ENCODE peak calls at places on chromosome 10, in seven cellular contexts. One of them, this sample, is unnamed.

GRCh38 chr10:62336404-62336803 is 37.8 kb upstream of the ZNF365 start:
- DNase-seq in GM12865: no peak
- DNase-seq in kidney epithelial cell: no peak
- DNase-seq in CD8-positive, alpha-beta T cell: no peak
- DNase-seq in CD4-positive, alpha-beta memory T cell: no peak
- DNase-seq in hepatocyte: no peak
- DNase-seq in NB4: no peak
- DNase-seq in this sample: no peak

GRCh38 chr10:118698421-118698820 is 56.3 kb downstream of the CACUL1 start:
- DNase-seq in GM12865: peak
- DNase-seq in kidney epithelial cell: peak
- DNase-seq in CD8-positive, alpha-beta T cell: peak
- DNase-seq in CD4-positive, alpha-beta memory T cell: peak
- DNase-seq in hepatocyte: peak
- DNase-seq in NB4: peak
- DNase-seq in this sample: peak

GRCh38 chr10:22713853-22714523 is 390 bp downstream of the PIP4K2A start:
- DNase-seq in GM12865: peak
- DNase-seq in kidney epithelial cell: no peak
- DNase-seq in CD8-positive, alpha-beta T cell: peak
- DNase-seq in CD4-positive, alpha-beta memory T cell: peak
- DNase-seq in hepatocyte: peak
- DNase-seq in NB4: peak
- DNase-seq in this sample: no peak

GRCh38 chr10:45008524-45009161 is 7.9 kb downstream of the ZNF22 start:
- DNase-seq in GM12865: peak
- DNase-seq in kidney epithelial cell: peak
- DNase-seq in CD8-positive, alpha-beta T cell: peak
- DNase-seq in CD4-positive, alpha-beta memory T cell: peak
- DNase-seq in hepatocyte: peak
- DNase-seq in NB4: peak
- DNase-seq in this sample: peak

GRCh38 chr10:17617031-17617911 is at the start of gene HACD1:
- DNase-seq in GM12865: peak
- DNase-seq in kidney epithelial cell: peak
- DNase-seq in CD8-positive, alpha-beta T cell: peak
- DNase-seq in CD4-positive, alpha-beta memory T cell: peak
- DNase-seq in hepatocyte: peak
- DNase-seq in NB4: peak
- DNase-seq in this sample: no peak

GRCh38 chr10:63013755-63014154 is 119.4 kb upstream of the NRBF2 start:
- DNase-seq in GM12865: no peak
- DNase-seq in kidney epithelial cell: no peak
- DNase-seq in CD8-positive, alpha-beta T cell: no peak
- DNase-seq in CD4-positive, alpha-beta memory T cell: no peak
- DNase-seq in hepatocyte: no peak
- DNase-seq in NB4: no peak
- DNase-seq in this sample: no peak

GRCh38 chr10:33204049-33204448 is 130.4 kb downstream of the NRP1 start:
- DNase-seq in GM12865: no peak
- DNase-seq in kidney epithelial cell: no peak
- DNase-seq in CD8-positive, alpha-beta T cell: no peak
- DNase-seq in CD4-positive, alpha-beta memory T cell: no peak
- DNase-seq in hepatocyte: no peak
- DNase-seq in NB4: no peak
- DNase-seq in this sample: no peak

GRCh38 chr10:122331615-122332446 is 42.7 kb upstream of the PLEKHA1 start:
- DNase-seq in GM12865: no peak
- DNase-seq in kidney epithelial cell: peak
- DNase-seq in CD8-positive, alpha-beta T cell: no peak
- DNase-seq in CD4-positive, alpha-beta memory T cell: no peak
- DNase-seq in hepatocyte: no peak
- DNase-seq in NB4: no peak
- DNase-seq in this sample: no peak

GRCh38 chr10:47364366-47364765 is 16.2 kb downstream of the RBP3 start:
- DNase-seq in GM12865: no peak
- DNase-seq in kidney epithelial cell: no peak
- DNase-seq in CD8-positive, alpha-beta T cell: no peak
- DNase-seq in CD4-positive, alpha-beta memory T cell: no peak
- DNase-seq in hepatocyte: no peak
- DNase-seq in NB4: no peak
- DNase-seq in this sample: no peak

GRCh38 chr10:17906002-17906401 is 45.7 kb upstream of the SLC39A12 start:
- DNase-seq in GM12865: no peak
- DNase-seq in kidney epithelial cell: no peak
- DNase-seq in CD8-positive, alpha-beta T cell: no peak
- DNase-seq in CD4-positive, alpha-beta memory T cell: no peak
- DNase-seq in hepatocyte: no peak
- DNase-seq in NB4: no peak
- DNase-seq in this sample: no peak

GRCh38 chr10:132459252-132460028 is 62.4 kb downstream of the PWWP2B start:
- DNase-seq in GM12865: no peak
- DNase-seq in kidney epithelial cell: no peak
- DNase-seq in CD8-positive, alpha-beta T cell: no peak
- DNase-seq in CD4-positive, alpha-beta memory T cell: no peak
- DNase-seq in hepatocyte: peak
- DNase-seq in NB4: no peak
- DNase-seq in this sample: no peak

GRCh38 chr10:66837990-66838389 is 87.8 kb upstream of the LRRTM3 start:
- DNase-seq in GM12865: no peak
- DNase-seq in kidney epithelial cell: peak
- DNase-seq in CD8-positive, alpha-beta T cell: no peak
- DNase-seq in CD4-positive, alpha-beta memory T cell: no peak
- DNase-seq in hepatocyte: no peak
- DNase-seq in NB4: no peak
- DNase-seq in this sample: no peak

GRCh38 chr10:88289342-88289741 is 293.8 kb downstream of the RNLS start:
- DNase-seq in GM12865: no peak
- DNase-seq in kidney epithelial cell: no peak
- DNase-seq in CD8-positive, alpha-beta T cell: no peak
- DNase-seq in CD4-positive, alpha-beta memory T cell: no peak
- DNase-seq in hepatocyte: no peak
- DNase-seq in NB4: no peak
- DNase-seq in this sample: no peak

GRCh38 chr10:123390874-123391273 is 236.7 kb downstream of the BUB3 start:
- DNase-seq in GM12865: peak
- DNase-seq in kidney epithelial cell: no peak
- DNase-seq in CD8-positive, alpha-beta T cell: no peak
- DNase-seq in CD4-positive, alpha-beta memory T cell: no peak
- DNase-seq in hepatocyte: no peak
- DNase-seq in NB4: no peak
- DNase-seq in this sample: no peak

GRCh38 chr10:102421645-102422585 is 1.3 kb downstream of the FBXL15 start:
- DNase-seq in GM12865: peak
- DNase-seq in kidney epithelial cell: no peak
- DNase-seq in CD8-positive, alpha-beta T cell: no peak
- DNase-seq in CD4-positive, alpha-beta memory T cell: peak
- DNase-seq in hepatocyte: peak
- DNase-seq in NB4: peak
- DNase-seq in this sample: no peak

GRCh38 chr10:50421026-50421719 is 169.9 kb upstream of the ASAH2 start:
- DNase-seq in GM12865: peak
- DNase-seq in kidney epithelial cell: no peak
- DNase-seq in CD8-positive, alpha-beta T cell: peak
- DNase-seq in CD4-positive, alpha-beta memory T cell: no peak
- DNase-seq in hepatocyte: peak
- DNase-seq in NB4: peak
- DNase-seq in this sample: peak

GRCh38 chr10:132687893-132688579 is 97.9 kb downstream of the NKX6-2 start:
- DNase-seq in GM12865: no peak
- DNase-seq in kidney epithelial cell: no peak
- DNase-seq in CD8-positive, alpha-beta T cell: no peak
- DNase-seq in CD4-positive, alpha-beta memory T cell: no peak
- DNase-seq in hepatocyte: no peak
- DNase-seq in NB4: no peak
- DNase-seq in this sample: no peak

GRCh38 chr10:124903119-124903518 is 38.8 kb upstream of the ZRANB1 start:
- DNase-seq in GM12865: no peak
- DNase-seq in kidney epithelial cell: no peak
- DNase-seq in CD8-positive, alpha-beta T cell: no peak
- DNase-seq in CD4-positive, alpha-beta memory T cell: no peak
- DNase-seq in hepatocyte: no peak
- DNase-seq in NB4: peak
- DNase-seq in this sample: no peak

GRCh38 chr10:12690525-12691139 is 310.9 kb downstream of the CCDC3 start:
- DNase-seq in GM12865: peak
- DNase-seq in kidney epithelial cell: no peak
- DNase-seq in CD8-positive, alpha-beta T cell: no peak
- DNase-seq in CD4-positive, alpha-beta memory T cell: no peak
- DNase-seq in hepatocyte: peak
- DNase-seq in NB4: no peak
- DNase-seq in this sample: no peak

GRCh38 chr10:111612273-111612672 is 535.4 kb downstream of the ADRA2A start:
- DNase-seq in GM12865: no peak
- DNase-seq in kidney epithelial cell: no peak
- DNase-seq in CD8-positive, alpha-beta T cell: no peak
- DNase-seq in CD4-positive, alpha-beta memory T cell: no peak
- DNase-seq in hepatocyte: no peak
- DNase-seq in NB4: no peak
- DNase-seq in this sample: no peak

GRCh38 chr10:29105516-29106215 is 183.2 kb upstream of the LYZL1 start:
- DNase-seq in GM12865: no peak
- DNase-seq in kidney epithelial cell: peak
- DNase-seq in CD8-positive, alpha-beta T cell: no peak
- DNase-seq in CD4-positive, alpha-beta memory T cell: no peak
- DNase-seq in hepatocyte: peak
- DNase-seq in NB4: no peak
- DNase-seq in this sample: no peak

GRCh38 chr10:8767616-8768015 is 713.1 kb downstream of the GATA3 start:
- DNase-seq in GM12865: peak
- DNase-seq in kidney epithelial cell: no peak
- DNase-seq in CD8-positive, alpha-beta T cell: no peak
- DNase-seq in CD4-positive, alpha-beta memory T cell: no peak
- DNase-seq in hepatocyte: no peak
- DNase-seq in NB4: no peak
- DNase-seq in this sample: no peak

GRCh38 chr10:72248477-72249151 is 25.1 kb upstream of the DDIT4 start:
- DNase-seq in GM12865: peak
- DNase-seq in kidney epithelial cell: no peak
- DNase-seq in CD8-positive, alpha-beta T cell: peak
- DNase-seq in CD4-positive, alpha-beta memory T cell: peak
- DNase-seq in hepatocyte: peak
- DNase-seq in NB4: peak
- DNase-seq in this sample: peak
- H3K4me3 ChIP-seq in GM12865: peak
- H3K4me3 ChIP-seq in kidney epithelial cell: no peak
- H3K4me3 ChIP-seq in CD8-positive, alpha-beta T cell: peak
- H3K4me3 ChIP-seq in CD4-positive, alpha-beta memory T cell: peak
- H3K4me3 ChIP-seq in hepatocyte: no peak
- H3K4me3 ChIP-seq in NB4: peak
- H3K4me3 ChIP-seq in this sample: peak

GRCh38 chr10:15792777-15793176 is 67.5 kb downstream of the MINDY3 start:
- DNase-seq in GM12865: no peak
- DNase-seq in kidney epithelial cell: no peak
- DNase-seq in CD8-positive, alpha-beta T cell: no peak
- DNase-seq in CD4-positive, alpha-beta memory T cell: no peak
- DNase-seq in hepatocyte: no peak
- DNase-seq in NB4: no peak
- DNase-seq in this sample: no peak

GRCh38 chr10:15789793-15790525 is 70.2 kb upstream of the ITGA8 start:
- DNase-seq in GM12865: no peak
- DNase-seq in kidney epithelial cell: no peak
- DNase-seq in CD8-positive, alpha-beta T cell: no peak
- DNase-seq in CD4-positive, alpha-beta memory T cell: no peak
- DNase-seq in hepatocyte: no peak
- DNase-seq in NB4: no peak
- DNase-seq in this sample: no peak

GRCh38 chr10:15793664-15794063 is 66.6 kb downstream of the MINDY3 start:
- DNase-seq in GM12865: no peak
- DNase-seq in kidney epithelial cell: no peak
- DNase-seq in CD8-positive, alpha-beta T cell: no peak
- DNase-seq in CD4-positive, alpha-beta memory T cell: no peak
- DNase-seq in hepatocyte: no peak
- DNase-seq in NB4: no peak
- DNase-seq in this sample: no peak

GRCh38 chr10:15794569-15794968 is 65.7 kb downstream of the MINDY3 start:
- DNase-seq in GM12865: no peak
- DNase-seq in kidney epithelial cell: no peak
- DNase-seq in CD8-positive, alpha-beta T cell: no peak
- DNase-seq in CD4-positive, alpha-beta memory T cell: no peak
- DNase-seq in hepatocyte: no peak
- DNase-seq in NB4: no peak
- DNase-seq in this sample: no peak

GRCh38 chr10:15791816-15792524 is 68.3 kb downstream of the MINDY3 start:
- DNase-seq in GM12865: no peak
- DNase-seq in kidney epithelial cell: no peak
- DNase-seq in CD8-positive, alpha-beta T cell: no peak
- DNase-seq in CD4-positive, alpha-beta memory T cell: no peak
- DNase-seq in hepatocyte: no peak
- DNase-seq in NB4: no peak
- DNase-seq in this sample: no peak
- H3K4me3 ChIP-seq in GM12865: no peak
- H3K4me3 ChIP-seq in kidney epithelial cell: no peak
- H3K4me3 ChIP-seq in CD8-positive, alpha-beta T cell: no peak
- H3K4me3 ChIP-seq in CD4-positive, alpha-beta memory T cell: no peak
- H3K4me3 ChIP-seq in hepatocyte: no peak
- H3K4me3 ChIP-seq in NB4: no peak
- H3K4me3 ChIP-seq in this sample: no peak

GRCh38 chr10:56357018-56357417 is 4.0 kb downstream of the ZWINT start:
- DNase-seq in GM12865: no peak
- DNase-seq in kidney epithelial cell: no peak
- DNase-seq in CD8-positive, alpha-beta T cell: no peak
- DNase-seq in CD4-positive, alpha-beta memory T cell: no peak
- DNase-seq in hepatocyte: no peak
- DNase-seq in NB4: no peak
- DNase-seq in this sample: no peak

GRCh38 chr10:56360583-56360966 is 484 bp downstream of the ZWINT start:
- DNase-seq in GM12865: peak
- DNase-seq in kidney epithelial cell: no peak
- DNase-seq in CD8-positive, alpha-beta T cell: no peak
- DNase-seq in CD4-positive, alpha-beta memory T cell: no peak
- DNase-seq in hepatocyte: no peak
- DNase-seq in NB4: no peak
- DNase-seq in this sample: no peak

GRCh38 chr10:56360967-56361841 is at the start of gene ZWINT:
- DNase-seq in GM12865: peak
- DNase-seq in kidney epithelial cell: peak
- DNase-seq in CD8-positive, alpha-beta T cell: peak
- DNase-seq in CD4-positive, alpha-beta memory T cell: peak
- DNase-seq in hepatocyte: peak
- DNase-seq in NB4: peak
- DNase-seq in this sample: peak

DNA sequence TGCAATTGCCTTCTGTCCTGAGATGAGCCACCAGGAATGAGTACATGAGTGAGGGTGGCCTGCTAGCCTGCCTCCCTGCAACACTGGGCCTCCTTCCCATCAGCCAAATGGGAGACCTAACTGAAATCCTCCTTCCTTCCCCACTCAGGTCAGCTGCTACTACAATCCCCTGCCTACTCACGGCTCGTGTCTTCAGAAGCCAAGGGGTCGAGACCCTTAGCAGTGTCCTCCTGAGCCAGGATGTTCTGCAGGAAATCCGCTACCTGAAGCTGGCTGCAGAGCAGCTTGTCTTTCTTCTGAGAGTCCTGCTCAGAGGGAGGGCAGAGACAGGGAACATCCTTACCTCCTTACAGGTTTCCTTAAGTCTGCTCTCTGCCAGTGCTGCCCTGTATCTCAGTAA is 1.2 kb downstream of the ZWINT start:
- DNase-seq in GM12865: no peak
- DNase-seq in kidney epithelial cell: no peak
- DNase-seq in CD8-positive, alpha-beta T cell: no peak
- DNase-seq in CD4-positive, alpha-beta memory T cell: no peak
- DNase-seq in hepatocyte: no peak
- DNase-seq in NB4: no peak
- DNase-seq in this sample: no peak
- H3K4me3 ChIP-seq in GM12865: peak
- H3K4me3 ChIP-seq in kidney epithelial cell: peak
- H3K4me3 ChIP-seq in CD8-positive, alpha-beta T cell: no peak
- H3K4me3 ChIP-seq in CD4-positive, alpha-beta memory T cell: no peak
- H3K4me3 ChIP-seq in hepatocyte: no peak
- H3K4me3 ChIP-seq in NB4: peak
- H3K4me3 ChIP-seq in this sample: peak

GRCh38 chr10:86366902-86367338 is 325 bp upstream of the GRID1 start:
- DNase-seq in GM12865: no peak
- DNase-seq in kidney epithelial cell: no peak
- DNase-seq in CD8-positive, alpha-beta T cell: no peak
- DNase-seq in CD4-positive, alpha-beta memory T cell: no peak
- DNase-seq in hepatocyte: no peak
- DNase-seq in NB4: no peak
- DNase-seq in this sample: no peak
- H3K4me3 ChIP-seq in GM12865: no peak
- H3K4me3 ChIP-seq in kidney epithelial cell: peak
- H3K4me3 ChIP-seq in CD8-positive, alpha-beta T cell: no peak
- H3K4me3 ChIP-seq in CD4-positive, alpha-beta memory T cell: peak
- H3K4me3 ChIP-seq in hepatocyte: peak
- H3K4me3 ChIP-seq in NB4: no peak
- H3K4me3 ChIP-seq in this sample: no peak